ENCODE peak calls at places on chromosomes 12 and 14, in six cellular contexts. Y, Z, N, X, U and I are unnamed samples.

GRCh38 chr12:115072712-115073111 is 388.7 kb upstream of the TBX3 start:
- DNase-seq in Y (no peak), Z (no peak), N (no peak), X (no peak), U (no peak), I (no peak)

GRCh38 chr12:88063375-88063774 is 34.2 kb upstream of the C12orf50 start:
- DNase-seq in Y (no peak), Z (no peak), N (no peak), X (no peak), U (no peak), I (no peak)

GRCh38 chr12:40202095-40203059 is 22.4 kb upstream of the LRRK2 start:
- DNase-seq in Y (no peak), Z (no peak), N (no peak), X (no peak), U (no peak), I (no peak)

GRCh38 chr12:119672194-119672593 is 4.3 kb downstream of the PRKAB1 start:
- DNase-seq in Y (no peak), Z (no peak), N (no peak), X (no peak), U (no peak), I (no peak)

GRCh38 chr14:60815371-60815770 is 80.8 kb downstream of the MNAT1 start:
- DNase-seq in Y (no peak), Z (no peak), N (no peak), X (no peak), U (no peak), I (no peak)

GRCh38 chr12:82366182-82366581 is 7.9 kb downstream of the METTL25 start:
- DNase-seq in Y (no peak), Z (no peak), N (no peak), X (no peak), U (no peak), I (no peak)

GRCh38 chr12:107079172-107080011 is 14.0 kb downstream of the CRY1 start:
- DNase-seq in Y (no peak), Z (no peak), N (no peak), X (no peak), U (no peak), I (no peak)

GRCh38 chr12:132344601-132345000 is 15.2 kb upstream of the GALNT9 start:
- DNase-seq in Y (no peak), Z (no peak), N (no peak), X (no peak), U (no peak), I (no peak)

GRCh38 chr12:112294793-112295192 is 87.4 kb downstream of the HECTD4 start:
- DNase-seq in Y (no peak), Z (no peak), N (peak; percentile 13), X (no peak), U (no peak), I (no peak)

GRCh38 chr12:98295681-98296080 is 219.7 kb upstream of the TMPO start:
- DNase-seq in Y (no peak), Z (no peak), N (no peak), X (no peak), U (no peak), I (no peak)

GRCh38 chr14:93965287-93965821 is 11.0 kb downstream of the ASB2 start:
- DNase-seq in Y (no peak), Z (no peak), N (no peak), X (no peak), U (no peak), I (no peak)

GRCh38 chr14:57136669-57137068 is 132.0 kb downstream of the EXOC5 start:
- DNase-seq in Y (peak; percentile 66), Z (no peak), N (no peak), X (no peak), U (no peak), I (no peak)

GRCh38 chr12:94779520-94779919 is 129.2 kb upstream of the TMCC3 start:
- DNase-seq in Y (no peak), Z (no peak), N (no peak), X (no peak), U (no peak), I (no peak)

GRCh38 chr12:122080149-122081107 is 1.9 kb downstream of the MLXIP start:
- DNase-seq in Y (peak; percentile 80), Z (peak; percentile 89), N (peak; percentile 78), X (no peak), U (no peak), I (no peak)

GRCh38 chr14:71165121-71165574 is 257.9 kb downstream of the PCNX1 start:
- DNase-seq in Y (no peak), Z (no peak), N (no peak), X (no peak), U (no peak), I (no peak)

GRCh38 chr14:106185837-106186233 is 659.5 kb downstream of the TMEM121 start:
- DNase-seq in Y (no peak), Z (no peak), N (no peak), X (peak; percentile 82), U (no peak), I (peak; percentile 41)

GRCh38 chr12:89238593-89238992 is 113.7 kb downstream of the DUSP6 start:
- DNase-seq in Y (no peak), Z (peak; percentile 40), N (no peak), X (no peak), U (no peak), I (no peak)

GRCh38 chr14:77026166-77026929 is 2.2 kb downstream of the IRF2BPL start:
- DNase-seq in Y (no peak), Z (peak; percentile 42), N (no peak), X (no peak), U (peak; percentile 30), I (no peak)

GRCh38 chr12:57242691-57243454 is 8.1 kb downstream of the STAC3 start:
- DNase-seq in Y (no peak), Z (no peak), N (no peak), X (peak; percentile 79), U (peak; percentile 85), I (no peak)

GRCh38 chr14:96631030-96631429 is 128.8 kb downstream of the PAPOLA start:
- DNase-seq in Y (peak; percentile 27), Z (no peak), N (no peak), X (peak; percentile 15), U (no peak), I (no peak)

GRCh38 chr12:116808113-116808786 is 70.1 kb downstream of the RNFT2 start:
- DNase-seq in Y (no peak), Z (no peak), N (no peak), X (no peak), U (no peak), I (no peak)

GRCh38 chr12:52327086-52327829 is 6.1 kb upstream of the KRT83 start:
- DNase-seq in Y (peak; percentile 85), Z (peak; percentile 77), N (peak; percentile 74), X (peak; percentile 81), U (peak; percentile 46), I (peak; percentile 65)

GRCh38 chr12:116040412-116040811 is 237.1 kb downstream of the MED13L start:
- DNase-seq in Y (no peak), Z (no peak), N (no peak), X (no peak), U (no peak), I (no peak)

GRCh38 chr12:55060470-55060869 is 40.7 kb downstream of the NEUROD4 start:
- DNase-seq in Y (no peak), Z (no peak), N (no peak), X (no peak), U (no peak), I (no peak)
- H3K4me1 ChIP-seq in Y (no peaks in the 10 kb centered on the region), Z (no peaks in the 10 kb centered on the region), N (no peaks in the 10 kb centered on the region), X (no peaks in the 10 kb centered on the region), U (no peaks in the 10 kb centered on the region), I (no peaks in the 10 kb centered on the region)

GRCh38 chr14:102185360-102185759 is 45.7 kb downstream of the WDR20 start:
- DNase-seq in Y (no peak), Z (no peak), N (no peak), X (no peak), U (no peak), I (no peak)

GRCh38 chr14:102188187-102188586 is 48.5 kb downstream of the WDR20 start:
- DNase-seq in Y (no peak), Z (no peak), N (no peak), X (no peak), U (no peak), I (no peak)

GRCh38 chr14:102189858-102190257 is 50.2 kb downstream of the WDR20 start:
- DNase-seq in Y (no peak), Z (no peak), N (no peak), X (no peak), U (no peak), I (no peak)

GRCh38 chr14:102187044-102187443 is 47.3 kb downstream of the WDR20 start:
- DNase-seq in Y (no peak), Z (no peak), N (no peak), X (no peak), U (no peak), I (no peak)

DNA sequence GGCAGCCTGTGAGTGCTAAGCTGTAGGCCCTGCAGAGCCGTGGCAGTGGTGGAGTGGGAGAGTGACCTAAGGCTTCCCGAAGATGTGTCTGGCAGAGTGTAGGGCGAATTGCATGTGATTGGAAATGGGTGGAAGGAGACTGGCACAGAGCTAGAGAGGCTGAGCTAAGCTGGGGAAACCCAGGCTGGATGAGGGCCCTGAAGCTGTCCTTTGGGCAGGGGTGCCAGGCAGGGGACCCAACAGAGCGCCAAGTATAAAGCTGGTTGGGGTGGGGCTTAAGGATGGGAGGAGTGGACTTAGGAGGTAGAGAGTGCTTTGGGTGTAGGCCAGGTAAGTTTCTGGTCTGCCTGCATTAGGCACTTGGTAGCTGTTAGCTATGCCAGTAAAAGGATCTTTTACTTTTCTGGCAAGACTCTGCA is 47.9 kb downstream of the WDR20 start:
- DNase-seq in Y (no peak), Z (no peak), N (no peak), X (no peak), U (no peak), I (no peak)
- H3K4me3 ChIP-seq in Y (no peak overlapping the region), Z (no peak overlapping the region), N (no peak overlapping the region), X (no peak overlapping the region), U (no peak overlapping the region), I (no peak overlapping the region)

GRCh38 chr14:74261288-74261687 is 22.0 kb downstream of the VSX2 start:
- DNase-seq in Y (no peak), Z (no peak), N (no peak), X (no peak), U (no peak), I (no peak)

GRCh38 chr14:74257988-74258704 is 18.9 kb downstream of the VSX2 start:
- DNase-seq in Y (no peak), Z (no peak), N (no peak), X (no peak), U (no peak), I (no peak)

GRCh38 chr14:74260525-74261233 is 21.4 kb downstream of the VSX2 start:
- DNase-seq in Y (no peak), Z (no peak), N (no peak), X (no peak), U (no peak), I (no peak)

GRCh38 chr14:74258705-74259035 is 19.4 kb downstream of the VSX2 start:
- DNase-seq in Y (no peak), Z (no peak), N (no peak), X (no peak), U (no peak), I (no peak)

GRCh38 chr14:74259513-74259912 is 20.3 kb downstream of the VSX2 start:
- DNase-seq in Y (no peak), Z (no peak), N (no peak), X (no peak), U (no peak), I (no peak)
- H3K27me3 ChIP-seq in Y (no peaks in the 10 kb centered on the region), Z (peaks cover 16% of the 10 kb centered on the region), N (no peaks in the 10 kb centered on the region), X (no peaks in the 10 kb centered on the region), U (peaks cover 83% of the 10 kb centered on the region), I (peaks cover 8% of the 10 kb centered on the region)

DNA sequence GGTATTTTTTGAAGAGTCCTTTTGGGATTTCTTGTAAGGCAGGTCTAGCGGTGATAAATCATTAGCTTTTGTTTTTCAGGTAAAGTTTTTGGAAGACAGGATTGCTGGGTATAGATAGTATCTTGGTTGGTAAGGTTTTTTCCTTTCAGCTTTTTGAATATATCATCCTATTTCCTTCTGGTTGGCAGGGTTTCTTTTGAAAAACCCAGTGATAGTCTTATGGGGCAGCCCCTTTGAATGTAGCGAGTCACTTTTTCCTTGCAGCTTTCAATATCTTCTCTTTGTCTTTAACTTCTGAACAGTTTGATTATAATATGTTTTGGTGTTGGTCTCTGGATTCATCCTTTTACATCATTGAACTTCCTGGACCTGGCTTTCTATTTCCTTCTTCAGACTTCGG is 20.2 kb downstream of the TMX1 start:
- DNase-seq in Y (no peak), Z (no peak), N (no peak), X (no peak), U (no peak), I (no peak)
- H3K4me1 ChIP-seq in Y (no peaks in the 10 kb centered on the region), Z (no peaks in the 10 kb centered on the region), N (no peaks in the 10 kb centered on the region), X (no peaks in the 10 kb centered on the region), U (no peaks in the 10 kb centered on the region), I (no peaks in the 10 kb centered on the region)